ENCODE peak calls at places on chromosome 14, in nine cellular contexts. Y, E, X, V, C, G, B, W and A are unnamed samples.

GRCh38 chr14:91063119-91063518 is 2.7 kb upstream of the RPS6KA5 start:
- DNase-seq in G (peak), E (no peak), X (no peak), Y (peak), W (no peak), C (no peak), V (no peak), B (no peak), A (no peak)

GRCh38 chr14:104999361-104999760 is 13.8 kb downstream of the CLBA1 start:
- DNase-seq in B (no peak), Y (no peak), E (no peak), G (no peak), X (no peak), V (no peak), C (peak), W (no peak), A (no peak)

GRCh38 chr14:79278798-79279644 is 932.3 kb downstream of the DIO2 start:
- DNase-seq in W (peak), C (peak), G (peak), B (peak), Y (peak), X (peak), V (peak), E (peak), A (peak)

GRCh38 chr14:50860478-50861086 is 11.3 kb upstream of the ABHD12B start:
- DNase-seq in V (peak), C (peak), G (peak), B (peak), X (peak), E (peak), W (peak), Y (peak), A (peak)

GRCh38 chr14:104697892-104698583 is 8.6 kb downstream of the INF2 start:
- DNase-seq in X (no peak), W (no peak), E (no peak), G (no peak), B (no peak), V (no peak), C (no peak), Y (no peak), A (no peak)

GRCh38 chr14:31992051-31992450 is 85.1 kb upstream of the ARHGAP5 start:
- DNase-seq in E (peak), X (no peak), Y (no peak), W (no peak), G (peak), B (peak), C (no peak), V (peak), A (no peak)

GRCh38 chr14:65044596-65044959 is 57.7 kb downstream of the MAX start:
- DNase-seq in Y (no peak), C (no peak), G (no peak), E (no peak), B (no peak), W (peak), V (no peak), X (no peak), A (peak)

GRCh38 chr14:76641541-76641940 is 119.7 kb upstream of the VASH1 start:
- DNase-seq in E (no peak), V (no peak), W (no peak), C (no peak), B (no peak), G (no peak), Y (no peak), X (no peak), A (no peak)

GRCh38 chr14:25484194-25484593 is 434.2 kb upstream of the STXBP6 start:
- DNase-seq in G (no peak), B (no peak), W (no peak), V (no peak), X (no peak), E (no peak), C (no peak), Y (no peak), A (no peak)

GRCh38 chr14:89221109-89221508 is 195.9 kb downstream of the FOXN3 start:
- DNase-seq in V (no peak), B (peak), E (peak), W (no peak), C (no peak), Y (peak), X (no peak), G (peak), A (no peak)

GRCh38 chr14:75422169-75422568 is 5.7 kb upstream of the JDP2 start:
- DNase-seq in X (no peak), E (peak), Y (peak), B (peak), G (peak), V (peak), W (no peak), C (no peak), A (no peak)